ENCODE peak calls at places on chromosomes 12 and 14, in six cellular contexts. R, Y, M, C, X and J are unnamed samples.

GRCh38 chr12:12881495-12881894 is 9.9 kb upstream of the GPRC5A start:
- DNase-seq in Y (no peak), M (no peak), C (no peak), R (no peak), X (no peak), J (no peak)

GRCh38 chr12:89421093-89421835 is 69.0 kb upstream of the DUSP6 start:
- DNase-seq in R (no peak), X (no peak), C (no peak), M (no peak), Y (no peak), J (no peak)

GRCh38 chr14:64292197-64292596 is 2.0 kb downstream of the ESR2 start:
- DNase-seq in X (no peak), R (no peak), C (no peak), Y (no peak), M (no peak), J (no peak)

GRCh38 chr14:75514673-75515630 is 7.3 kb upstream of the BATF start:
- DNase-seq in R (no peak), C (peak; percentile 39), Y (no peak), M (peak; percentile 44), X (no peak), J (no peak)

GRCh38 chr12:109577311-109577710 is 3.7 kb downstream of the MVK start:
- DNase-seq in C (no peak), R (no peak), Y (no peak), M (no peak), X (no peak), J (no peak)

GRCh38 chr12:45234134-45234865 is 18.4 kb downstream of the ANO6 start:
- DNase-seq in C (no peak), X (peak; percentile 93), R (peak; percentile 87), M (no peak), Y (no peak), J (no peak)

GRCh38 chr14:97920201-97920600 is 1123.0 kb downstream of the VRK1 start:
- DNase-seq in R (no peak), M (no peak), C (no peak), Y (no peak), X (no peak), J (no peak)

GRCh38 chr12:125203145-125203765 is 138.0 kb downstream of the AACS start:
- DNase-seq in Y (no peak), X (no peak), C (no peak), M (no peak), R (no peak), J (no peak)

GRCh38 chr12:75884465-75884985 is 147.1 kb downstream of the PHLDA1 start:
- DNase-seq in C (no peak), Y (no peak), R (no peak), X (no peak), M (no peak), J (no peak)

GRCh38 chr14:61585598-61586538 is 109.4 kb upstream of the HIF1A start:
- DNase-seq in X (no peak), C (no peak), Y (peak; percentile 87), R (no peak), M (no peak), J (no peak)

GRCh38 chr12:96985515-96986362 is 78.7 kb downstream of the NEDD1 start:
- DNase-seq in X (no peak), R (no peak), Y (peak; percentile 85), M (peak; percentile 34), C (peak; percentile 27), J (no peak)

GRCh38 chr12:14618990-14619389 is 51.3 kb upstream of the PLBD1 start:
- DNase-seq in C (no peak), M (no peak), Y (no peak), R (no peak), X (no peak), J (no peak)

GRCh38 chr14:84098261-84098660 is 1431.7 kb upstream of the FLRT2 start:
- DNase-seq in R (no peak), X (no peak), M (no peak), Y (no peak), C (no peak), J (no peak)

GRCh38 chr12:574475-575128 is 88.6 kb downstream of the NINJ2 start:
- DNase-seq in C (no peak), X (no peak), R (no peak), Y (peak; percentile 46), M (no peak), J (no peak)

GRCh38 chr14:81265641-81266169 is 44.9 kb upstream of the GTF2A1 start:
- DNase-seq in M (no peak), C (no peak), R (no peak), Y (no peak), X (no peak), J (no peak)

GRCh38 chr14:76919811-76920571 is 93.8 kb downstream of the LRRC74A start:
- DNase-seq in C (no peak), X (no peak), Y (no peak), M (no peak), R (peak; percentile 58), J (no peak)

GRCh38 chr14:72850360-72850759 is 43.5 kb downstream of the DPF3 start:
- DNase-seq in C (no peak), X (no peak), R (no peak), Y (no peak), M (no peak), J (no peak)

GRCh38 chr14:54299393-54300363 is 97.1 kb upstream of the CDKN3 start:
- DNase-seq in C (no peak), M (no peak), X (no peak), R (no peak), Y (no peak), J (no peak)

GRCh38 chr14:60254176-60254575 is 5.2 kb downstream of the PPM1A start:
- DNase-seq in C (no peak), Y (no peak), M (no peak), X (no peak), R (no peak), J (no peak)

GRCh38 chr12:107511292-107511691 is 174.3 kb upstream of the PWP1 start:
- DNase-seq in C (no peak), X (peak; percentile 16), M (no peak), R (no peak), Y (peak; percentile 36), J (no peak)

GRCh38 chr12:11069854-11070253 is 7.8 kb upstream of the TAS2R46 start:
- DNase-seq in C (no peak), R (no peak), M (no peak), X (no peak), Y (no peak), J (no peak)

GRCh38 chr12:101939306-101939705 is 61.9 kb downstream of the DRAM1 start:
- DNase-seq in M (no peak), C (no peak), R (no peak), Y (no peak), X (no peak), J (no peak)

GRCh38 chr14:97025722-97026121 is 228.5 kb downstream of the VRK1 start:
- DNase-seq in M (no peak), Y (no peak), R (no peak), C (no peak), X (no peak), J (no peak)

GRCh38 chr14:71551291-71551955 is 380.8 kb upstream of the RGS6 start:
- DNase-seq in Y (no peak), C (no peak), M (no peak), X (peak; percentile 82), R (no peak), J (no peak)

GRCh38 chr14:104386281-104386841 is 193.2 kb upstream of the C14orf180 start:
- DNase-seq in R (no peak), C (no peak), M (no peak), Y (peak; percentile 63), X (no peak), J (no peak)

GRCh38 chr14:92490239-92490959 is 23.2 kb upstream of the RIN3 start:
- DNase-seq in R (no peak), M (no peak), Y (peak; percentile 77), X (no peak), C (no peak), J (no peak)

GRCh38 chr14:44369401-44370123 is 137.5 kb downstream of the FSCB start:
- DNase-seq in M (no peak), X (no peak), C (no peak), R (no peak), Y (no peak), J (no peak)

GRCh38 chr14:22979748-22980392 is 2.5 kb downstream of the AJUBA start:
- DNase-seq in R (no peak), X (no peak), C (no peak), M (no peak), Y (no peak), J (no peak)